ENCODE peak calls at places on chromosomes 7 and 10, in seven cellular contexts. One of them, this sample, is unnamed.
A peak's percentile ranks its signal among the peaks of the same experiment; 100 is the strongest.

GRCh38 chr7:128075536-128076095 is 44.4 kb upstream of the LRRC4 start:
- DNase-seq in A549: no peak
- DNase-seq in progenitor cell of endocrine pancreas: no peak
- DNase-seq in cardiac fibroblast: no peak
- DNase-seq in nephron progenitor cell: peak; percentile 26
- DNase-seq in ovary: no peak
- DNase-seq in AG04449: no peak
- DNase-seq in this sample: peak; percentile 21

GRCh38 chr7:151448261-151449252 is 8.6 kb upstream of the CRYGN start:
- DNase-seq in nephron progenitor cell: peak; percentile 76
- DNase-seq in cardiac fibroblast: peak; percentile 71
- DNase-seq in progenitor cell of endocrine pancreas: peak; percentile 63
- DNase-seq in A549: peak; percentile 69
- DNase-seq in AG04449: no peak
- DNase-seq in ovary: peak; percentile 86
- DNase-seq in this sample: peak; percentile 76

GRCh38 chr10:35542303-35542702 is 62.8 kb upstream of the GJD4 start:
- DNase-seq in nephron progenitor cell: no peak
- DNase-seq in progenitor cell of endocrine pancreas: no peak
- DNase-seq in ovary: no peak
- DNase-seq in cardiac fibroblast: no peak
- DNase-seq in A549: no peak
- DNase-seq in AG04449: no peak
- DNase-seq in this sample: no peak

GRCh38 chr7:41148521-41148951 is 554.4 kb downstream of the INHBA start:
- DNase-seq in cardiac fibroblast: peak; percentile 67
- DNase-seq in progenitor cell of endocrine pancreas: no peak
- DNase-seq in A549: peak; percentile 32
- DNase-seq in nephron progenitor cell: no peak
- DNase-seq in AG04449: peak; percentile 71
- DNase-seq in ovary: no peak
- DNase-seq in this sample: no peak

GRCh38 chr7:43164757-43165156 is 52.3 kb downstream of the HECW1 start:
- DNase-seq in cardiac fibroblast: peak; percentile 83
- DNase-seq in nephron progenitor cell: no peak
- DNase-seq in AG04449: peak; percentile 93
- DNase-seq in ovary: no peak
- DNase-seq in progenitor cell of endocrine pancreas: no peak
- DNase-seq in A549: peak; percentile 52
- DNase-seq in this sample: no peak

GRCh38 chr7:35024298-35024697 is 13.0 kb downstream of the DPY19L1 start:
- DNase-seq in cardiac fibroblast: no peak
- DNase-seq in AG04449: no peak
- DNase-seq in progenitor cell of endocrine pancreas: no peak
- DNase-seq in ovary: no peak
- DNase-seq in nephron progenitor cell: no peak
- DNase-seq in A549: no peak
- DNase-seq in this sample: no peak

GRCh38 chr10:26759008-26759407 is 61.5 kb downstream of the PDSS1 start:
- DNase-seq in A549: no peak
- DNase-seq in AG04449: no peak
- DNase-seq in nephron progenitor cell: no peak
- DNase-seq in progenitor cell of endocrine pancreas: no peak
- DNase-seq in cardiac fibroblast: no peak
- DNase-seq in ovary: no peak
- DNase-seq in this sample: no peak

GRCh38 chr7:107277331-107277730 is 108.5 kb downstream of the HBP1 start:
- DNase-seq in AG04449: no peak
- DNase-seq in progenitor cell of endocrine pancreas: no peak
- DNase-seq in cardiac fibroblast: no peak
- DNase-seq in A549: no peak
- DNase-seq in nephron progenitor cell: no peak
- DNase-seq in ovary: no peak
- DNase-seq in this sample: no peak

GRCh38 chr10:28188520-28188919 is 114.3 kb downstream of the MPP7 start:
- DNase-seq in ovary: no peak
- DNase-seq in progenitor cell of endocrine pancreas: no peak
- DNase-seq in nephron progenitor cell: no peak
- DNase-seq in AG04449: no peak
- DNase-seq in cardiac fibroblast: no peak
- DNase-seq in A549: no peak
- DNase-seq in this sample: no peak

GRCh38 chr10:21173964-21174669 is 277.0 kb upstream of the NEBL start:
- DNase-seq in cardiac fibroblast: peak; percentile 42
- DNase-seq in A549: peak; percentile 82
- DNase-seq in ovary: peak; percentile 53
- DNase-seq in progenitor cell of endocrine pancreas: peak; percentile 67
- DNase-seq in AG04449: no peak
- DNase-seq in nephron progenitor cell: peak; percentile 73
- DNase-seq in this sample: peak; percentile 33

GRCh38 chr7:11833431-11833830 is 1.4 kb upstream of the THSD7A start:
- DNase-seq in nephron progenitor cell: peak; percentile 17
- DNase-seq in A549: no peak
- DNase-seq in progenitor cell of endocrine pancreas: no peak
- DNase-seq in ovary: no peak
- DNase-seq in AG04449: no peak
- DNase-seq in cardiac fibroblast: no peak
- DNase-seq in this sample: no peak

GRCh38 chr7:137658194-137658900 is 188.4 kb downstream of the DGKI start:
- DNase-seq in nephron progenitor cell: no peak
- DNase-seq in cardiac fibroblast: no peak
- DNase-seq in ovary: no peak
- DNase-seq in A549: no peak
- DNase-seq in progenitor cell of endocrine pancreas: no peak
- DNase-seq in AG04449: no peak
- DNase-seq in this sample: no peak

GRCh38 chr7:24883632-24884013 is 96.4 kb downstream of the OSBPL3 start:
- DNase-seq in cardiac fibroblast: no peak
- DNase-seq in nephron progenitor cell: no peak
- DNase-seq in A549: no peak
- DNase-seq in progenitor cell of endocrine pancreas: no peak
- DNase-seq in ovary: no peak
- DNase-seq in AG04449: no peak
- DNase-seq in this sample: no peak

GRCh38 chr7:55020481-55020871 is 1.7 kb downstream of the EGFR start:
- DNase-seq in nephron progenitor cell: no peak
- DNase-seq in cardiac fibroblast: peak; percentile 57
- DNase-seq in A549: peak; percentile 57
- DNase-seq in progenitor cell of endocrine pancreas: no peak
- DNase-seq in AG04449: no peak
- DNase-seq in ovary: peak; percentile 52
- DNase-seq in this sample: no peak

GRCh38 chr10:1209355-1209979 is 153.3 kb downstream of the WDR37 start:
- DNase-seq in ovary: no peak
- DNase-seq in A549: no peak
- DNase-seq in nephron progenitor cell: no peak
- DNase-seq in cardiac fibroblast: no peak
- DNase-seq in AG04449: no peak
- DNase-seq in progenitor cell of endocrine pancreas: no peak
- DNase-seq in this sample: no peak

GRCh38 chr7:45225560-45226335 is 68.2 kb downstream of the RAMP3 start:
- DNase-seq in A549: no peak
- DNase-seq in cardiac fibroblast: no peak
- DNase-seq in progenitor cell of endocrine pancreas: no peak
- DNase-seq in nephron progenitor cell: no peak
- DNase-seq in AG04449: no peak
- DNase-seq in ovary: no peak
- DNase-seq in this sample: no peak

GRCh38 chr10:95445223-95445836 is 115.8 kb downstream of the SORBS1 start:
- DNase-seq in nephron progenitor cell: no peak
- DNase-seq in ovary: peak; percentile 62
- DNase-seq in A549: peak; percentile 42
- DNase-seq in progenitor cell of endocrine pancreas: no peak
- DNase-seq in cardiac fibroblast: peak; percentile 85
- DNase-seq in AG04449: peak; percentile 10
- DNase-seq in this sample: no peak

GRCh38 chr7:122219253-122219865 is 75.3 kb upstream of the AASS start:
- DNase-seq in AG04449: no peak
- DNase-seq in cardiac fibroblast: peak; percentile 39
- DNase-seq in ovary: no peak
- DNase-seq in progenitor cell of endocrine pancreas: no peak
- DNase-seq in nephron progenitor cell: no peak
- DNase-seq in A549: peak; percentile 10
- DNase-seq in this sample: no peak

GRCh38 chr7:21305455-21306235 is 122.2 kb upstream of the SP4 start:
- DNase-seq in A549: no peak
- DNase-seq in nephron progenitor cell: no peak
- DNase-seq in progenitor cell of endocrine pancreas: no peak
- DNase-seq in ovary: no peak
- DNase-seq in cardiac fibroblast: no peak
- DNase-seq in AG04449: no peak
- DNase-seq in this sample: no peak

GRCh38 chr7:20089431-20089830 is 127.8 kb downstream of the MACC1 start:
- DNase-seq in cardiac fibroblast: peak; percentile 16
- DNase-seq in ovary: no peak
- DNase-seq in nephron progenitor cell: no peak
- DNase-seq in A549: no peak
- DNase-seq in progenitor cell of endocrine pancreas: no peak
- DNase-seq in AG04449: no peak
- DNase-seq in this sample: no peak

GRCh38 chr7:121267612-121268011 is 61.2 kb upstream of the WNT16 start:
- DNase-seq in nephron progenitor cell: no peak
- DNase-seq in cardiac fibroblast: peak; percentile 18
- DNase-seq in AG04449: no peak
- DNase-seq in progenitor cell of endocrine pancreas: no peak
- DNase-seq in A549: no peak
- DNase-seq in ovary: no peak
- DNase-seq in this sample: no peak

GRCh38 chr10:133475821-133476640 is 22.3 kb downstream of the SCART1 start:
- DNase-seq in progenitor cell of endocrine pancreas: no peak
- DNase-seq in cardiac fibroblast: no peak
- DNase-seq in AG04449: no peak
- DNase-seq in A549: no peak
- DNase-seq in ovary: no peak
- DNase-seq in nephron progenitor cell: no peak
- DNase-seq in this sample: no peak

GRCh38 chr7:36188923-36189322 is 35.9 kb downstream of the EEPD1 start:
- DNase-seq in AG04449: no peak
- DNase-seq in progenitor cell of endocrine pancreas: no peak
- DNase-seq in A549: no peak
- DNase-seq in cardiac fibroblast: no peak
- DNase-seq in nephron progenitor cell: no peak
- DNase-seq in ovary: no peak
- DNase-seq in this sample: no peak

GRCh38 chr7:110835889-110836288 is 255.0 kb upstream of the LRRN3 start:
- DNase-seq in progenitor cell of endocrine pancreas: no peak
- DNase-seq in A549: no peak
- DNase-seq in nephron progenitor cell: no peak
- DNase-seq in ovary: no peak
- DNase-seq in AG04449: no peak
- DNase-seq in cardiac fibroblast: no peak
- DNase-seq in this sample: no peak

GRCh38 chr7:110842796-110843195 is 248.1 kb upstream of the LRRN3 start:
- DNase-seq in AG04449: no peak
- DNase-seq in A549: no peak
- DNase-seq in nephron progenitor cell: no peak
- DNase-seq in cardiac fibroblast: no peak
- DNase-seq in ovary: no peak
- DNase-seq in progenitor cell of endocrine pancreas: no peak
- DNase-seq in this sample: no peak

GRCh38 chr7:110835209-110835608 is 255.7 kb upstream of the LRRN3 start:
- DNase-seq in ovary: no peak
- DNase-seq in A549: no peak
- DNase-seq in AG04449: no peak
- DNase-seq in nephron progenitor cell: no peak
- DNase-seq in cardiac fibroblast: no peak
- DNase-seq in progenitor cell of endocrine pancreas: no peak
- DNase-seq in this sample: no peak

GRCh38 chr7:110841840-110842579 is 248.9 kb upstream of the LRRN3 start:
- DNase-seq in AG04449: no peak
- DNase-seq in cardiac fibroblast: no peak
- DNase-seq in progenitor cell of endocrine pancreas: no peak
- DNase-seq in nephron progenitor cell: peak; percentile 3
- DNase-seq in A549: no peak
- DNase-seq in ovary: no peak
- DNase-seq in this sample: no peak

GRCh38 chr7:110839866-110840265 is 251.1 kb upstream of the LRRN3 start:
- DNase-seq in cardiac fibroblast: peak; percentile 74
- DNase-seq in ovary: peak; percentile 38
- DNase-seq in AG04449: no peak
- DNase-seq in A549: peak; percentile 32
- DNase-seq in nephron progenitor cell: no peak
- DNase-seq in progenitor cell of endocrine pancreas: no peak
- DNase-seq in this sample: no peak
- TF ChIP-seq CTCF in cardiac fibroblast: peak; percentile 27
- TF ChIP-seq CTCF in ovary: no peak
- TF ChIP-seq CTCF in AG04449: peak; percentile 17
- TF ChIP-seq CTCF in A549: no peak
- TF ChIP-seq CTCF in nephron progenitor cell: no peak
- TF ChIP-seq CTCF in progenitor cell of endocrine pancreas: no peak
- TF ChIP-seq CTCF in this sample: no peak

GRCh38 chr10:71268751-71269150 is 50.3 kb upstream of the SLC29A3 start:
- DNase-seq in progenitor cell of endocrine pancreas: no peak
- DNase-seq in AG04449: no peak
- DNase-seq in ovary: no peak
- DNase-seq in A549: no peak
- DNase-seq in nephron progenitor cell: no peak
- DNase-seq in cardiac fibroblast: no peak
- DNase-seq in this sample: no peak
- TF ChIP-seq CTCF in progenitor cell of endocrine pancreas: no peak
- TF ChIP-seq CTCF in AG04449: no peak
- TF ChIP-seq CTCF in ovary: no peak
- TF ChIP-seq CTCF in A549: no peak
- TF ChIP-seq CTCF in nephron progenitor cell: no peak
- TF ChIP-seq CTCF in cardiac fibroblast: no peak
- TF ChIP-seq CTCF in this sample: no peak

GRCh38 chr7:67489881-67490280 is 493.2 kb downstream of the TYW1 start:
- DNase-seq in A549: no peak
- DNase-seq in ovary: no peak
- DNase-seq in progenitor cell of endocrine pancreas: no peak
- DNase-seq in nephron progenitor cell: no peak
- DNase-seq in cardiac fibroblast: no peak
- DNase-seq in AG04449: no peak
- DNase-seq in this sample: no peak

GRCh38 chr7:67487316-67487715 is 490.7 kb downstream of the TYW1 start:
- DNase-seq in A549: no peak
- DNase-seq in ovary: no peak
- DNase-seq in progenitor cell of endocrine pancreas: no peak
- DNase-seq in nephron progenitor cell: no peak
- DNase-seq in AG04449: no peak
- DNase-seq in cardiac fibroblast: no peak
- DNase-seq in this sample: no peak

GRCh38 chr7:67484244-67484751 is 487.7 kb downstream of the TYW1 start:
- DNase-seq in progenitor cell of endocrine pancreas: peak; percentile 50
- DNase-seq in AG04449: peak; percentile 9
- DNase-seq in cardiac fibroblast: peak; percentile 75
- DNase-seq in nephron progenitor cell: peak; percentile 76
- DNase-seq in A549: peak; percentile 72
- DNase-seq in ovary: peak; percentile 69
- DNase-seq in this sample: peak; percentile 44
- TF ChIP-seq CTCF in progenitor cell of endocrine pancreas: peak; percentile 81
- TF ChIP-seq CTCF in AG04449: peak; percentile 68
- TF ChIP-seq CTCF in cardiac fibroblast: peak; percentile 67
- TF ChIP-seq CTCF in nephron progenitor cell: peak; percentile 86
- TF ChIP-seq CTCF in A549: peak; percentile 83
- TF ChIP-seq CTCF in ovary: no peak
- TF ChIP-seq CTCF in this sample: peak; percentile 43

DNA sequence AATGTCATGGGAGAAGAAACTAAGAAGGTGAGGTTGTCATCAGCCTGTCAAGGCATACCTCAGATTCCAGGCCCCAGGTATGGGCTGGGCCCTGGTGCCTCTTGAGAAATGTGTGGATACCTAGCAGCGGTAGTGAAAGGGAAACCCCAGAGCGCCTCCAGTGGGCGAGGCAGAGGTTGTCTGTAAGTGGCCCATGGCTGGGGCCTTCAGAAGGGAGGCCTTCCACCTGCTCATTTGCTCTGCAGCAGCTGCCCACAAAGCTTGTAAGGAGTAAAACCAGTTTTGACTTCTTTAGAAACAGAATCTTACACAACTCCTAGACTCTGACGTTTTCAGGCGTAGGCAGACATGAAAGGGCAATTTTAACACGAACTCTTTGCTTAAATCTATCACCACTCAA is 509.9 kb downstream of the PARD3 start:
- DNase-seq in nephron progenitor cell: peak; percentile 12
- DNase-seq in ovary: no peak
- DNase-seq in A549: peak; percentile 50
- DNase-seq in cardiac fibroblast: no peak
- DNase-seq in AG04449: no peak
- DNase-seq in progenitor cell of endocrine pancreas: peak; percentile 26
- DNase-seq in this sample: peak; percentile 46
- TF ChIP-seq CTCF in nephron progenitor cell: peak; percentile 20
- TF ChIP-seq CTCF in ovary: no peak
- TF ChIP-seq CTCF in A549: no peak
- TF ChIP-seq CTCF in cardiac fibroblast: no peak
- TF ChIP-seq CTCF in AG04449: no peak
- TF ChIP-seq CTCF in progenitor cell of endocrine pancreas: peak; percentile 59
- TF ChIP-seq CTCF in this sample: peak; percentile 45